ENCODE peak calls at places on chromosomes 11 and 22, in nine cellular contexts. H, M, I, R, W, T, Z, Y and Q are unnamed samples.

GRCh38 chr11:100793525-100793924 is 106.4 kb downstream of the ARHGAP42 start:
- DNase-seq in Y (no peak), I (no peak), T (no peak), H (peak), R (no peak), M (no peak), W (no peak), Z (no peak), Q (no peak)

GRCh38 chr11:1747753-1748466 is 2.5 kb downstream of the IFITM10 start:
- DNase-seq in H (no peak), M (no peak), W (no peak), R (peak), Z (no peak), Y (no peak), T (no peak), I (no peak), Q (peak)

GRCh38 chr11:111272420-111272819 is 25.9 kb upstream of the POU2AF3 start:
- DNase-seq in W (no peak), Z (no peak), M (no peak), R (no peak), Y (no peak), I (no peak), T (no peak), H (no peak), Q (no peak)

GRCh38 chr22:41447435-41448188 is 1.0 kb upstream of the TOB2 start:
- DNase-seq in M (peak), T (peak), Y (peak), Z (peak), I (peak), R (peak), W (no peak), H (peak), Q (peak)

GRCh38 chr22:44187652-44188230 is 7.0 kb downstream of the PARVG start:
- DNase-seq in H (no peak), T (no peak), Z (no peak), W (no peak), M (no peak), R (no peak), I (no peak), Y (no peak), Q (no peak)

GRCh38 chr11:32213223-32213622 is 122.3 kb downstream of the RCN1 start:
- DNase-seq in Z (no peak), T (no peak), I (no peak), M (no peak), H (no peak), Y (no peak), W (no peak), R (no peak), Q (no peak)

GRCh38 chr11:111939836-111940604 is 2.9 kb downstream of the DIXDC1 start:
- DNase-seq in I (no peak), Y (no peak), M (no peak), Z (no peak), H (peak), R (no peak), T (no peak), W (no peak), Q (no peak)

GRCh38 chr22:20091690-20092476 is 11.8 kb downstream of the DGCR8 start:
- DNase-seq in M (no peak), I (no peak), W (no peak), Y (no peak), R (no peak), H (no peak), Z (no peak), T (no peak), Q (no peak)

GRCh38 chr11:108926522-108927380 is 261.9 kb downstream of the DDX10 start:
- DNase-seq in H (no peak), R (no peak), W (no peak), I (no peak), T (no peak), Z (no peak), M (no peak), Y (peak), Q (no peak)

GRCh38 chr11:96333076-96333744 is 9.8 kb downstream of the MAML2 start:
- DNase-seq in M (no peak), W (no peak), T (no peak), I (no peak), Z (no peak), Y (no peak), R (no peak), H (no peak), Q (no peak)

GRCh38 chr11:11620966-11621880 is 582 bp downstream of the GALNT18 start:
- DNase-seq in I (peak), Z (peak), R (peak), H (peak), M (peak), T (no peak), W (peak), Y (peak), Q (peak)

GRCh38 chr11:13062115-13062514 is 53.0 kb downstream of the RASSF10 start:
- DNase-seq in Y (no peak), T (no peak), I (no peak), Z (no peak), W (no peak), H (no peak), M (no peak), R (no peak), Q (no peak)

GRCh38 chr11:68707527-68707926 is 23.2 kb downstream of the GAL start:
- DNase-seq in M (no peak), R (no peak), H (no peak), W (no peak), T (no peak), Z (no peak), I (no peak), Y (no peak), Q (no peak)

GRCh38 chr11:84420261-84420660 is 1134.1 kb upstream of the CCDC90B start:
- DNase-seq in Z (no peak), R (no peak), H (no peak), W (no peak), I (peak), M (no peak), T (no peak), Y (peak), Q (no peak)

GRCh38 chr22:37023743-37024338 is 4.3 kb downstream of the MPST start:
- DNase-seq in Y (no peak), H (no peak), R (no peak), Z (no peak), M (no peak), I (no peak), T (no peak), W (no peak), Q (no peak)

GRCh38 chr11:34379081-34379480 is 21.3 kb upstream of the ABTB2 start:
- DNase-seq in Y (no peak), H (no peak), T (no peak), W (no peak), Z (no peak), M (no peak), I (no peak), R (no peak), Q (no peak)

GRCh38 chr11:77560605-77561004 is 29.1 kb upstream of the AQP11 start:
- DNase-seq in H (no peak), I (no peak), Y (no peak), M (no peak), T (no peak), R (peak), W (no peak), Z (no peak), Q (no peak)

GRCh38 chr11:68845351-68846002 is 3.8 kb upstream of the CPT1A start:
- DNase-seq in I (no peak), R (no peak), T (no peak), Y (no peak), H (no peak), W (no peak), M (no peak), Z (no peak), Q (no peak)

GRCh38 chr11:19552684-19553083 is 160.0 kb upstream of the NAV2 start:
- DNase-seq in Z (no peak), R (no peak), T (no peak), W (no peak), Y (peak), I (no peak), M (no peak), H (no peak), Q (no peak)

GRCh38 chr11:707817-708420 is 1.9 kb downstream of the EPS8L2 start:
- DNase-seq in W (no peak), R (no peak), I (no peak), T (no peak), M (no peak), Z (no peak), H (no peak), Y (peak), Q (no peak)

GRCh38 chr11:92226331-92227232 is 2.0 kb downstream of the FAT3 start:
- DNase-seq in H (no peak), Z (no peak), T (no peak), M (no peak), Y (peak), R (no peak), W (no peak), I (peak), Q (no peak)

GRCh38 chr22:44026630-44027511 is 2.8 kb downstream of the PARVB start:
- DNase-seq in W (no peak), R (peak), H (peak), M (peak), Z (no peak), I (no peak), Y (no peak), T (peak), Q (no peak)

GRCh38 chr11:76588455-76589325 is 81.9 kb downstream of the LRRC32 start:
- DNase-seq in M (no peak), I (no peak), R (peak), T (no peak), H (peak), W (no peak), Y (no peak), Z (no peak), Q (no peak)

GRCh38 chr11:16881074-16881709 is 133.0 kb downstream of the PLEKHA7 start:
- DNase-seq in Z (peak), I (no peak), Y (peak), R (peak), W (no peak), M (peak), T (no peak), H (no peak), Q (no peak)
- H3K27ac ChIP-seq in Z (no peak), I (no peak), Y (peak), R (no peak), W (no peak), M (no peak), T (no peak), H (no peak), Q (no peak)

DNA sequence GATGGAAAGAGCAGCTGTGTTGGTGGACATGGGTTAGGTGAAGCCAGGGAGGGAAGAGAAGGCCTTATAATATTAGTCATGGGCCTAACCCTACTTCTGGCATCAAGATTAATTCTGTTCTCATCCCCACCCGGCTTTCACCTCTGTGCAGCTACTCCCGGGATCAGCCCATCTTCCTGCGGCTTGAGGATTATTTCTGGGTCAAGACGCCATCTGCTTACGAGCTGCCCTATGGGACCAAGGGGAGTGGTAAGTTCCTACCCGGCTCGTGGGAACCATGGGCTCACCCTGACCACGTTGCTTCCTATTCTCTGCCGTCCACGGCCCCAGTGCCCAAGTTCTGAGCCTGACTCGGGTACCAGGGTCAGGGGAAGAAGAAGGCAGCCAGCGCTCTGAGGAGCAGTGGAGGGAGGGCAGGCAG is 51.6 kb downstream of the ST3GAL4 start:
- DNase-seq in T (no peak), W (no peak), I (no peak), Y (no peak), Z (no peak), M (no peak), R (no peak), H (no peak), Q (no peak)
- H3K27ac ChIP-seq in T (no peak), W (no peak), I (no peak), Y (no peak), Z (no peak), M (no peak), R (peak), H (no peak), Q (peak)

DNA sequence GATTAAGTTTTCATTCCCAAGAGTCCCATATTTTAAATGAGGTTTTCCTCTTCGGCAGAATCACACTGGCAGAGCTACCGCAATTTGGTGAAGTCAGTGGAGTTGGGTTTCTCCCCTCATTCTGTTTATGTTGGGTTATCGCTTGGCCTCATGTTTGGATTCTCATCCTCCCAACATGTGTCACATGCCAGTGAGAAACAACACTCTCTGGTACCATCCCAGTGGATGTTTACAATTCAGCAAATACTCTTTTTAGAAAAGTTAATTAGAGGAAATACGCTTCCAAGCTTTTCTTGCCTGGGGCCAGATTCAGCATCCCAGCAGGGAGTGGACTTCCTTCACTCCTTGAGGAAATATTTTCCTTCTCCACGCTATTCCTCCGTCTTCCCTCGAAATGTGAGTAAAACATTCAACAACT is 2.1 kb downstream of the PAMR1 start:
- DNase-seq in H (no peak), M (no peak), I (no peak), R (no peak), Y (no peak), W (no peak), Z (no peak), T (no peak), Q (no peak)
- H3K27ac ChIP-seq in H (no peak), M (peak), I (no peak), R (no peak), Y (peak), W (no peak), Z (no peak), T (no peak), Q (no peak)

GRCh38 chr11:64878223-64878493 is 263 bp downstream of the EHD1 start:
- DNase-seq in H (no peak), T (no peak), I (no peak), M (no peak), W (no peak), Z (no peak), R (no peak), Y (no peak), Q (no peak)

GRCh38 chr11:64876226-64876750 is 2.1 kb downstream of the EHD1 start:
- DNase-seq in T (no peak), Z (no peak), Y (no peak), R (no peak), I (no peak), H (peak), W (no peak), M (no peak), Q (no peak)

GRCh38 chr11:64878494-64879225 is at the start of gene EHD1:
- DNase-seq in W (peak), Y (peak), R (peak), T (peak), Z (peak), I (peak), H (peak), M (peak), Q (peak)

GRCh38 chr11:64876835-64877341 is 1.5 kb downstream of the EHD1 start:
- DNase-seq in T (no peak), Z (no peak), W (no peak), R (peak), I (no peak), Y (peak), H (peak), M (no peak), Q (no peak)

GRCh38 chr11:64877390-64878222 is 815 bp downstream of the EHD1 start:
- DNase-seq in H (peak), W (no peak), T (no peak), I (no peak), M (no peak), Z (peak), Y (peak), R (no peak), Q (no peak)
- H3K27ac ChIP-seq in H (peak), W (peak), T (peak), I (no peak), M (peak), Z (peak), Y (no peak), R (peak), Q (peak)

DNA sequence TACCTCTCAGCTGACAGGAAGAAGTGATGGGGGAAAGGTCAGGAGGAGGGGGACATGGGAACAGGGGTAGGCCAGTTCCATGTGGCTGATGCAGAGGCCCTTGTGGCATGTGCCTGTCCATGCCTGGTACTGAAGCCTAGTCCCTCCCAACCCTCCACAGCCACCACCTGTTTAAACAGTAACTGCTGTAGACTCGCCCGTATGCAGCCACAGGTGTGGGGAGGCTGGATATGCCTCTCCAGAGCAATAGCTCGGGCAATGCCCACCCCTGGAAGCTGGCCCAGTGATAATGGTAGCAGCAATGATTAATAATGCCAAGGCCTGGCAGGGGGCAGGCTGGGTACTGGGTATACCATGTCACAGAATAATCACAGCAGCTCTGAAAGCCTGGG is 2.3 kb downstream of the SMTN start:
- DNase-seq in Z (peak), T (no peak), M (no peak), Y (no peak), R (no peak), W (no peak), I (no peak), H (no peak), Q (no peak)
- H3K27ac ChIP-seq in Z (no peak), T (no peak), M (peak), Y (no peak), R (peak), W (peak), I (no peak), H (no peak), Q (peak)

GRCh38 chr11:121533556-121534050 is 80.8 kb upstream of the SORL1-AS1 start:
- DNase-seq in H (no peak), W (no peak), I (no peak), Y (no peak), M (no peak), T (no peak), Z (no peak), R (no peak), Q (no peak)
- H3K27ac ChIP-seq in H (no peak), W (no peak), I (no peak), Y (no peak), M (no peak), T (no peak), Z (no peak), R (no peak), Q (peak)

GRCh38 chr22:21939392-21940319 is 13.0 kb downstream of the PPM1F start:
- DNase-seq in T (no peak), Y (no peak), R (peak), W (no peak), I (no peak), M (no peak), Z (no peak), H (peak), Q (no peak)
- H3K27ac ChIP-seq in T (no peak), Y (no peak), R (peak), W (no peak), I (no peak), M (peak), Z (no peak), H (peak), Q (peak)

DNA sequence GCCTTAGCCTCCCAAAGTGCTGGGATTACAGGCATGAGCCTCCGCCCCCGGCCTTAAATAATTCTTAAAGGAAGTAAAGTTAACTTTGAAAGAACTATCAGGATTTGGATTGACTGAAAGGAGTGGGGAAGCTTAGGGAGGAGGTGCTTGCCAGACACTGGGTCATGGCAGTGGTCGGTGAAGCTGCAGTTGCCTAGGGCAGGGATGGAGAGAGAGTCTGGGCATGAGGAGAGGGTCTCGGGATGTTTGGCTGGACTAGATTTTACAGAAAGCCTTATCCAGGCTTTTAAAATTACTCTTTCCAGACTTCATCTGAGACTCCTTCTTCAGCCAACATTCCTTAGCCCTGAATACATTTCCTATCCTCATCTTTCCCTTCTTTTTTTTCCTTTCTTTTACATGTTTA is 520 bp upstream of the NNMT start:
- DNase-seq in T (no peak), Y (no peak), I (no peak), W (no peak), R (no peak), M (no peak), H (no peak), Z (no peak), Q (no peak)
- H3K27ac ChIP-seq in T (no peak), Y (no peak), I (no peak), W (peak), R (peak), M (peak), H (peak), Z (peak), Q (no peak)

GRCh38 chr11:10265936-10266335 is 28.1 kb downstream of the SBF2 start:
- DNase-seq in R (no peak), M (no peak), I (no peak), W (no peak), T (no peak), Z (no peak), Y (no peak), H (no peak), Q (no peak)
- H3K27ac ChIP-seq in R (no peak), M (no peak), I (no peak), W (no peak), T (no peak), Z (no peak), Y (no peak), H (no peak), Q (no peak)

GRCh38 chr11:28674432-28675076 is 566.4 kb downstream of the METTL15 start:
- DNase-seq in Z (no peak), M (no peak), W (no peak), I (peak), Y (peak), R (no peak), H (peak), T (no peak), Q (no peak)
- H3K27ac ChIP-seq in Z (no peak), M (no peak), W (no peak), I (no peak), Y (no peak), R (no peak), H (no peak), T (no peak), Q (no peak)